ENCODE peak calls at places on chromosome 7, in four cellular contexts. Y, Z, J and N are unnamed samples.

GRCh38 chr7:98617051-98617959 is at the start of gene NPTX2:
- DNase-seq in Y (no peak), Z (no peak), J (no peak), N (peak)

GRCh38 chr7:142470336-142470830 is 212.5 kb upstream of the PRSS58 start:
- DNase-seq in Y (no peak), Z (no peak), J (no peak), N (no peak)

GRCh38 chr7:40219917-40220316 is 85.1 kb downstream of the SUGCT start:
- DNase-seq in Y (no peak), Z (no peak), J (no peak), N (peak)

GRCh38 chr7:101017099-101017777 is 2.6 kb upstream of the MUC17 start:
- DNase-seq in Y (no peak), Z (peak), J (peak), N (peak)

GRCh38 chr7:1053002-1053411 is 8.7 kb downstream of the GPR146 start:
- DNase-seq in Y (no peak), Z (no peak), J (no peak), N (no peak)

GRCh38 chr7:55538538-55538937 is 33.8 kb downstream of the VOPP1 start:
- DNase-seq in Y (no peak), Z (no peak), J (no peak), N (peak)

GRCh38 chr7:90916319-90916718 is 320.2 kb downstream of the CDK14 start:
- DNase-seq in Y (no peak), Z (no peak), J (no peak), N (peak)

GRCh38 chr7:109763611-109764010 is 1193.9 kb downstream of the DNAJB9 start:
- DNase-seq in Y (no peak), Z (no peak), J (peak), N (no peak)

GRCh38 chr7:7536396-7537019 is 835 bp upstream of the COL28A1 start:
- DNase-seq in Y (no peak), Z (no peak), J (no peak), N (no peak)

GRCh38 chr7:114922151-114922651 is 307 bp downstream of the MDFIC start:
- DNase-seq in Y (no peak), Z (peak), J (peak), N (peak)

GRCh38 chr7:110988890-110989501 is 101.9 kb upstream of the LRRN3 start:
- DNase-seq in Y (no peak), Z (no peak), J (no peak), N (no peak)

GRCh38 chr7:20358762-20359282 is 28.1 kb downstream of the ITGB8 start:
- DNase-seq in Y (no peak), Z (no peak), J (no peak), N (no peak)

GRCh38 chr7:132380065-132380464 is 196.2 kb downstream of the PLXNA4 start:
- DNase-seq in Y (no peak), Z (no peak), J (no peak), N (peak)

GRCh38 chr7:69967152-69967591 is 368.9 kb downstream of the AUTS2 start:
- DNase-seq in Y (peak), Z (no peak), J (no peak), N (peak)

GRCh38 chr7:957418-958220 is 3.1 kb upstream of the ADAP1 start:
- DNase-seq in Y (no peak), Z (no peak), J (no peak), N (no peak)

GRCh38 chr7:75695036-75695435 is 43.7 kb downstream of the HIP1 start:
- DNase-seq in Y (no peak), Z (no peak), J (no peak), N (no peak)

GRCh38 chr7:10939237-10939910 is 34.3 kb upstream of the PHF14 start:
- DNase-seq in Y (no peak), Z (no peak), J (peak), N (peak)

GRCh38 chr7:93890464-93891068 is at the start of gene TFPI2:
- DNase-seq in Y (no peak), Z (no peak), J (no peak), N (peak)

GRCh38 chr7:45359781-45360180 is 202.2 kb downstream of the RAMP3 start:
- DNase-seq in Y (no peak), Z (no peak), J (no peak), N (no peak)

GRCh38 chr7:90607196-90607595 is 11.1 kb downstream of the CDK14 start:
- DNase-seq in Y (no peak), Z (no peak), J (no peak), N (no peak)

GRCh38 chr7:127768241-127768640 is 116.2 kb downstream of the SND1 start:
- DNase-seq in Y (no peak), Z (no peak), J (no peak), N (no peak)

GRCh38 chr7:479948-480499 is 39.6 kb downstream of the PDGFA start:
- DNase-seq in Y (no peak), Z (no peak), J (no peak), N (no peak)

GRCh38 chr7:125020801-125021200 is 91.2 kb upstream of the POT1 start:
- DNase-seq in Y (no peak), Z (no peak), J (no peak), N (peak)

GRCh38 chr7:79272066-79272669 is 181.3 kb downstream of the MAGI2 start:
- DNase-seq in Y (no peak), Z (no peak), J (peak), N (peak)

GRCh38 chr7:87517136-87517805 is 41.8 kb upstream of the ABCB4 start:
- DNase-seq in Y (no peak), Z (no peak), J (no peak), N (no peak)

GRCh38 chr7:24381919-24382505 is 98.0 kb downstream of the NPY start:
- DNase-seq in Y (no peak), Z (peak), J (peak), N (peak)

GRCh38 chr7:16494551-16494950 is 29.0 kb upstream of the SOSTDC1 start:
- DNase-seq in Y (no peak), Z (no peak), J (no peak), N (no peak)

GRCh38 chr7:50674896-50675835 is 107.5 kb downstream of the GRB10 start:
- DNase-seq in Y (no peak), Z (no peak), J (no peak), N (no peak)

GRCh38 chr7:131431289-131431688 is 103.6 kb downstream of the MKLN1 start:
- DNase-seq in Y (no peak), Z (no peak), J (no peak), N (peak)

GRCh38 chr7:102978280-102978679 is 65.5 kb downstream of the LRRC17 start:
- DNase-seq in Y (no peak), Z (no peak), J (no peak), N (peak)

GRCh38 chr7:5694221-5694754 is 87.2 kb downstream of the RNF216 start:
- DNase-seq in Y (no peak), Z (no peak), J (no peak), N (peak)

GRCh38 chr7:150383710-150384397 is 4.7 kb downstream of the ZNF775 start:
- DNase-seq in Y (no peak), Z (no peak), J (peak), N (no peak)

GRCh38 chr7:135414850-135415439 is 95.0 kb downstream of the CNOT4 start:
- DNase-seq in Y (peak), Z (no peak), J (peak), N (peak)

GRCh38 chr7:134761206-134761786 is 18.1 kb upstream of the CALD1 start:
- DNase-seq in Y (no peak), Z (no peak), J (no peak), N (no peak)

GRCh38 chr7:132547806-132548205 is 28.5 kb downstream of the PLXNA4 start:
- DNase-seq in Y (no peak), Z (no peak), J (no peak), N (peak)

GRCh38 chr7:322111-322671 is 32.2 kb downstream of the FOXL3 start:
- DNase-seq in Y (no peak), Z (peak), J (peak), N (peak)

GRCh38 chr7:74454948-74455804 is 1.5 kb downstream of the GTF2IRD1 start:
- DNase-seq in Y (no peak), Z (no peak), J (no peak), N (no peak)

GRCh38 chr7:118214051-118214832 is 10.3 kb upstream of the ANKRD7 start:
- DNase-seq in Y (peak), Z (peak), J (peak), N (peak)